ENCODE peak calls at places on chromosomes 13 and 19, in five cellular contexts. N is IMR-90; M is pancreas; K is CD8-positive, alpha-beta T cell; H is tibial nerve. Y is an unnamed sample. For H3K4me1, the result is how much of the 10 kb centered on the place peaks cover.

GRCh38 chr19:11227201-11227886 is 12.1 kb upstream of the ANGPTL8 start:
- DNase-seq in N (no peak), M (no peak), K (no peak), H (no peak), Y (no peak)

GRCh38 chr13:110380359-110381028 is 73.4 kb downstream of the COL4A2 start:
- DNase-seq in N (peak), M (no peak), K (no peak), H (no peak), Y (no peak)

GRCh38 chr13:79549355-79550106 is 68.6 kb downstream of the NDFIP2 start:
- DNase-seq in N (peak), M (no peak), K (no peak), H (no peak), Y (no peak)

GRCh38 chr19:21109116-21109515 is 27.1 kb downstream of the ZNF714 start:
- DNase-seq in N (peak), M (no peak), K (no peak), H (no peak), Y (no peak)

GRCh38 chr13:27211771-27212364 is 39.5 kb upstream of the RPL21 start:
- DNase-seq in N (peak), M (peak), K (no peak), H (no peak), Y (peak)

GRCh38 chr13:110187501-110188161 is 119.3 kb downstream of the COL4A1 start:
- DNase-seq in N (peak), M (no peak), K (no peak), H (no peak), Y (peak)

GRCh38 chr19:1066748-1067340 is at the start of gene ARHGAP45:
- DNase-seq in N (no peak), M (peak), K (peak), H (no peak), Y (no peak)

GRCh38 chr19:49338691-49339363 is 3.6 kb downstream of the CD37 start:
- DNase-seq in N (no peak), M (peak), K (no peak), H (no peak), Y (no peak)

GRCh38 chr19:55640043-55640576 is 692 bp upstream of the ZNF580 start:
- DNase-seq in N (peak), M (peak), K (peak), H (peak), Y (no peak)

GRCh38 chr19:17325881-17326594 is 8.6 kb downstream of the ANO8 start:
- DNase-seq in N (no peak), M (no peak), K (no peak), H (peak), Y (no peak)

GRCh38 chr13:20684535-20684934 is 19.0 kb upstream of the IL17D start:
- DNase-seq in N (no peak), M (no peak), K (no peak), H (no peak), Y (no peak)

GRCh38 chr19:18339703-18340102 is 695 bp upstream of the PGPEP1 start:
- DNase-seq in N (peak), M (no peak), K (no peak), H (no peak), Y (no peak)

GRCh38 chr13:64206430-64207225 is 2791.0 kb upstream of the PCDH20 start:
- DNase-seq in N (no peak), M (peak), K (no peak), H (no peak), Y (no peak)

GRCh38 chr13:98487522-98487921 is 89.4 kb downstream of the STK24 start:
- DNase-seq in N (no peak), M (no peak), K (no peak), H (no peak), Y (no peak)

GRCh38 chr13:33745370-33746324 is 72.3 kb upstream of the RFC3 start:
- DNase-seq in N (no peak), M (no peak), K (no peak), H (peak), Y (no peak)

GRCh38 chr19:5850743-5851293 is 431 bp downstream of the FUT3 start:
- DNase-seq in N (peak), M (no peak), K (no peak), H (no peak), Y (no peak)

GRCh38 chr13:53466576-53466975 is 438.0 kb downstream of the OLFM4 start:
- DNase-seq in N (no peak), M (no peak), K (no peak), H (no peak), Y (no peak)

GRCh38 chr13:105069106-105069505 is 1466.4 kb downstream of the EFNB2 start:
- DNase-seq in N (peak), M (no peak), K (no peak), H (no peak), Y (no peak)

GRCh38 chr19:45863840-45864628 is at the start of gene FOXA3:
- DNase-seq in N (peak), M (peak), K (peak), H (no peak), Y (peak)

GRCh38 chr13:41178040-41178439 is 16.3 kb downstream of the KBTBD7 start:
- DNase-seq in N (peak), M (no peak), K (no peak), H (no peak), Y (no peak)

GRCh38 chr19:56596676-56597075 is 1.6 kb downstream of the ZNF71 start:
- DNase-seq in N (no peak), M (no peak), K (no peak), H (no peak), Y (no peak)

GRCh38 chr19:39661565-39661964 is 5.9 kb downstream of the LGALS16 start:
- DNase-seq in N (no peak), M (no peak), K (no peak), H (no peak), Y (no peak)

GRCh38 chr13:101115762-101116161 is 300.5 kb downstream of the NALCN start:
- DNase-seq in N (no peak), M (no peak), K (no peak), H (no peak), Y (no peak)

GRCh38 chr13:73556902-73557301 is 498.1 kb downstream of the KLF5 start:
- DNase-seq in N (no peak), M (no peak), K (no peak), H (no peak), Y (no peak)

GRCh38 chr19:3852614-3853254 is 16.1 kb downstream of the ZFR2 start:
- DNase-seq in N (peak), M (no peak), K (peak), H (no peak), Y (peak)

GRCh38 chr13:24083141-24083540 is 77.4 kb upstream of the SPATA13 start:
- DNase-seq in N (no peak), M (no peak), K (no peak), H (no peak), Y (no peak)

GRCh38 chr13:28204690-28205443 is 66.5 kb downstream of the PAN3 start:
- DNase-seq in N (no peak), M (no peak), K (no peak), H (no peak), Y (no peak)

GRCh38 chr19:48330012-48330681 is 4.8 kb downstream of the EMP3 start:
- DNase-seq in N (no peak), M (peak), K (peak), H (peak), Y (no peak)

DNA sequence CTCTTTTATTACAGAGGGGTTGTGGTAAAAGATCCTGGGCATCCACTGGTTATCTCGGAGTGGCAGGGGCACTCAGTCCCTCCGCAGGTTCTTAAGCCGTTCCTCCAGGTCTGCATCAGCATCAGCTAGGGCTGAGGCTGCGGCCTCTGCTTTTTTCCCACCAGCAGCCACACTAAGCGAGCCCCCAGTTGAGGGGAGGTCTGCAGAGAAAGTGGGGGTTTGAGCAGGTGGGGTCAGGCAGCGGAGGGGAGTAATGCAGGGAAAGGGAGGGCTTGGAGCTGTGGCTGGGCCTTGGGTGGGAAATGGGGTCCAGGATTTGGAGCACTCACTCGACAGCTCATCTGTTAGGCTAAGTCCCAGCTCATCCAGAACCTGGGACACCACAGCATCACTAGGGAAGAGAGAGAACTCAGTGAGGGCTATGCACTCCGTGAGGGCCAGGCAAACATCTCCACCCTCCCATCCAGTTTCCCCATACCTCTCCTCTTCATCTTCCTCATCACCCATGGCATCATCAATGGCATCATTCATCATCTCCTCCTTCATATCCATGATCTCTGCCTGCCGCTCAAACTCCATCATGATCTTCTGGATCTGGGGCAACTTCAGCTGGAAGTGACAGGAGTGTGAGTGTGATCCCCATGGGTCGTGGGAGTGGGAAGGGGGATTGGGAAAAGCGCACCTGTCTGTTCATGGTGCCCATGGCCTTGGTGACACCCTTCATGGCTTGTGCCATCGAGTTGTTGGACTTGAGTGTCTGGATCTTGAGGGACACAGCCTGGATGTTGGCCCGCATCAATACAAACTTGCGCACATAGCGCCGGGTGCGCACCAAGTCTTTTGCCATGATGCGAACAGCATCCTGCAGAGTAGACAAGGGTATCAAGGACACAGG is 3.1 kb downstream of the CHMP2A start:
- DNase-seq in N (no peak), M (no peak), K (no peak), H (no peak), Y (no peak)
- H3K4me1 ChIP-seq in N (under half), M (under half), K (under half), H (under half), Y (under half)

GRCh38 chr19:13008926-13009787 is 13.9 kb downstream of the NFIX start:
- DNase-seq in N (no peak), M (no peak), K (no peak), H (no peak), Y (no peak)

GRCh38 chr19:13006431-13007281 is 11.4 kb downstream of the NFIX start:
- DNase-seq in N (no peak), M (peak), K (no peak), H (no peak), Y (no peak)

GRCh38 chr19:13005861-13006370 is 10.6 kb downstream of the NFIX start:
- DNase-seq in N (no peak), M (peak), K (no peak), H (no peak), Y (no peak)

GRCh38 chr19:13005253-13005652 is 10.0 kb downstream of the NFIX start:
- DNase-seq in N (no peak), M (no peak), K (no peak), H (no peak), Y (no peak)

DNA sequence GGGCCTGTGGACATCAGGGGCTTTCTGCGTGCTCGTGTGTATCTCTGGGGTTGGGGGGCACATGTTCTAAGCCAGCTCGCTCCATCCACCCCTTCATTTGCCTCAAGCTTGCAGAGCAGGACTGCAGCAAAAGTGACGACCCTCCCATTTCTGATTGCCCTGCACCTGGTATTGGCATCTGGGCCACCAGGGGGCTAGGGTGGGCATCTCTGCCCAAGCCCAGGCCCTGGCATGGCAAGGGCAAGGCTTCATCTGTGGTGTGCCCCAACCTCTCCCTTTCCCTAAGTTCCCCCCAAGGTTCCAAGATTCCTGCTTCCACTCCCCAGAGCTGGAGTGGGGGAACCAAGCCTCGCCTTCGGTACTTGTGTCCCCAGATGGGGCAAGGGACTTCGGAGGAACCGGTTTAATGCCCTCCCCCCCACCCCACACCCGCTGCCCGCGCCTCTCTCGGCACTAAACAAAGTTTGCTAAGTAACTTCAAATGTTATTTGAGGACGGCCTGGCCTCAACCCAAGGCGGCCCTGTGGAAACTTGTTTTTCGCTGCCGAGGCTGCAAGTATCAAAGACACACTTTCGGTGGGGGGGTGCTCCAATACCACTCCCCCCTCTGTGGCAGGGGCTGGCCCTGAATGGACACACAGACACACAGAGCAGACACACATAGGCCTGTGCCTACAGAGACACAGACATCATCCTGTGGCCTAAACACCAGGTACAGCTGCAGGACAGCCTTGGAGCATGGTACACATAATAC is 12.2 kb downstream of the NFIX start:
- DNase-seq in N (no peak), M (peak), K (no peak), H (peak), Y (no peak)
- H3K4me1 ChIP-seq in N (under half), M (under half), K (under half), H (under half), Y (under half)

GRCh38 chr13:113859311-113860050 is 4.4 kb downstream of the GAS6 start:
- DNase-seq in N (no peak), M (no peak), K (no peak), H (no peak), Y (no peak)
- H3K4me1 ChIP-seq in N (under half), M (under half), K (under half), H (under half), Y (under half)

GRCh38 chr19:15840833-15841232 is 25.4 kb upstream of the OR10H1 start:
- DNase-seq in N (no peak), M (no peak), K (no peak), H (no peak), Y (no peak)

GRCh38 chr19:15846923-15847322 is 31.5 kb upstream of the OR10H1 start:
- DNase-seq in N (no peak), M (no peak), K (no peak), H (no peak), Y (no peak)

GRCh38 chr19:15841875-15842569 is 26.6 kb upstream of the OR10H1 start:
- DNase-seq in N (no peak), M (no peak), K (no peak), H (no peak), Y (no peak)

GRCh38 chr19:15843186-15843585 is 27.7 kb upstream of the OR10H1 start:
- DNase-seq in N (no peak), M (no peak), K (no peak), H (no peak), Y (no peak)
- H3K4me1 ChIP-seq in N (under half), M (under half), K (under half), H (under half), Y (under half)

GRCh38 chr13:112868308-112868707 is 100.7 kb upstream of the MCF2L start:
- DNase-seq in N (no peak), M (no peak), K (no peak), H (no peak), Y (no peak)
- H3K4me1 ChIP-seq in N (under half), M (under half), K (under half), H (under half), Y (under half)

Y was measured in SJSA1.